ENCODE peak calls at places on chromosomes 7 and 10, in four cellular contexts. G is colonic mucosa, C is DND-41, D is cardiac muscle cell. P is an unnamed sample.

GRCh38 chr7:14288701-14289100 is 299.2 kb upstream of the ETV1 start:
- DNase-seq in G (no peak), C (no peak), D (no peak), P (no peak)

GRCh38 chr7:99576251-99576650 is 17.8 kb downstream of the ZNF655 start:
- DNase-seq in G (no peak), C (no peak), D (no peak), P (no peak)

GRCh38 chr7:132353902-132354301 is 222.4 kb downstream of the PLXNA4 start:
- DNase-seq in G (no peak), C (no peak), D (no peak), P (no peak)

GRCh38 chr10:45379303-45379726 is 5.3 kb downstream of the ALOX5 start:
- DNase-seq in G (no peak), C (no peak), D (no peak), P (no peak)

GRCh38 chr7:101935521-101936141 is 118.2 kb downstream of the CUX1 start:
- DNase-seq in G (peak; percentile 74), C (no peak), D (no peak), P (no peak)

GRCh38 chr7:3897430-3898385 is 596.7 kb downstream of the SDK1 start:
- DNase-seq in G (no peak), C (peak; percentile 33), D (peak; percentile 66), P (peak; percentile 17)

GRCh38 chr7:95609277-95609971 is 13.1 kb upstream of the PDK4 start:
- DNase-seq in G (peak; percentile 81), C (no peak), D (peak; percentile 85), P (no peak)

GRCh38 chr10:69828115-69828870 is 26.6 kb downstream of the COL13A1 start:
- DNase-seq in G (no peak), C (peak; percentile 22), D (no peak), P (no peak)

DNA sequence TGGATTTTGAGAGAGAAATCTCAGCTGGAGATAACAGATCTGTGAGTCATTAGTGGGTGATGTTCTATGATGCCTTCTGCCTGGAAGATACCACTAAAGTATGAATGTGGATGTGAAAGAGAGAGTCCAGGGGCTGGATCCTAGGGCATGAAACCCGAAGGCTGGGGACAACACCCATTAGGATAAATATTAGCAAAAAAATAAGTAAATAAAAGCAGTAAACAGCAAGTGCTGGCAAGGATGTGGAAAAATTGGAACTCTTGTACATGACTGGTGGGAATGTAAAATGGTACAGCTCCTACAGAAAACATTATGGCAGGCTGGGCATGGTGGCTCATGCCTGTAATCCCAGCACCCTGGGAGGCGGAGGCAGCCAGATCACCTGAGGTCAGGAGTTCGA is 16.6 kb upstream of the MGMT start:
- DNase-seq in G (no peak), C (no peak), D (no peak), P (no peak)
- H3K4me1 ChIP-seq in G (no peaks in the 10 kb centered on the region), C (no peaks in the 10 kb centered on the region), D (no peaks in the 10 kb centered on the region), P (no peaks in the 10 kb centered on the region)

GRCh38 chr10:120382360-120382759 is 74.7 kb upstream of the PLPP4 start:
- DNase-seq in G (no peak), C (no peak), D (no peak), P (no peak)

GRCh38 chr10:120386196-120386595 is 70.8 kb upstream of the PLPP4 start:
- DNase-seq in G (no peak), C (no peak), D (no peak), P (no peak)

GRCh38 chr10:120392245-120392644 is 64.8 kb upstream of the PLPP4 start:
- DNase-seq in G (no peak), C (no peak), D (no peak), P (no peak)

GRCh38 chr10:120386896-120387295 is 70.1 kb upstream of the PLPP4 start:
- DNase-seq in G (no peak), C (no peak), D (no peak), P (no peak)

GRCh38 chr10:120387326-120387725 is 69.7 kb upstream of the PLPP4 start:
- DNase-seq in G (no peak), C (no peak), D (no peak), P (no peak)
- H3K4me3 ChIP-seq in G (no peak overlapping the region), C (no peak overlapping the region), D (no peak overlapping the region), P (no peak overlapping the region)

GRCh38 chr10:72173267-72173634 is 42.6 kb upstream of the ANAPC16 start:
- DNase-seq in G (no peak), C (no peak), D (no peak), P (no peak)
- H3K4me1 ChIP-seq in G (no peaks in the 10 kb centered on the region), C (no peaks in the 10 kb centered on the region), D (peaks cover 57% of the 10 kb centered on the region), P (peaks cover 22% of the 10 kb centered on the region)

GRCh38 chr10:100019824-100020160 is 10.0 kb upstream of the DNMBP start:
- DNase-seq in G (no peak), C (no peak), D (no peak), P (no peak)

GRCh38 chr10:100022403-100022802 is 12.7 kb upstream of the DNMBP start:
- DNase-seq in G (no peak), C (no peak), D (peak; percentile 49), P (no peak)

GRCh38 chr10:100021322-100021721 is 11.6 kb upstream of the DNMBP start:
- DNase-seq in G (no peak), C (no peak), D (no peak), P (no peak)

GRCh38 chr10:100020883-100021248 is 11.1 kb upstream of the DNMBP start:
- DNase-seq in G (no peak), C (no peak), D (no peak), P (peak; percentile 13)

GRCh38 chr10:100020161-100020882 is 10.6 kb upstream of the DNMBP start:
- DNase-seq in G (no peak), C (no peak), D (no peak), P (no peak)
- H3K4me3 ChIP-seq in G (no peak overlapping the region), C (no peak overlapping the region), D (no peak overlapping the region), P (no peak overlapping the region)